ENCODE peak calls at places on chromosomes 7 and 10, in ten cellular contexts. U is HepG2; O is IMR-90; W is psoas muscle; L is heart right ventricle; H is HL-60; G is transverse colon; Y is CD8-positive, alpha-beta T cell; R is left lung; B is A673. V is an unnamed sample.

GRCh38 chr7:18566829-18567228 is 71.3 kb downstream of the HDAC9 start:
- DNase-seq in U (no peak), O (no peak), W (no peak), L (no peak), H (peak), G (peak), Y (no peak), R (no peak), B (no peak), V (no peak)

GRCh38 chr10:76086571-76087260 is 655.3 kb downstream of the LRMDA start:
- DNase-seq in U (peak), O (peak), W (peak), L (no peak), H (peak), G (peak), Y (no peak), R (no peak), B (peak), V (peak)

GRCh38 chr10:72048450-72049124 is 39.8 kb downstream of the SPOCK2 start:
- DNase-seq in U (peak), O (peak), W (peak), L (peak), H (peak), G (peak), Y (peak), R (peak), B (peak), V (peak)

GRCh38 chr7:79977481-79977880 is 157.2 kb upstream of the GNAI1 start:
- DNase-seq in U (no peak), O (no peak), W (no peak), L (no peak), H (no peak), G (no peak), Y (no peak), R (no peak), B (no peak), V (no peak)

GRCh38 chr10:125709553-125710266 is 9.8 kb upstream of the EDRF1 start:
- DNase-seq in U (no peak), O (peak), W (no peak), L (no peak), H (no peak), G (no peak), Y (no peak), R (no peak), B (no peak), V (no peak)

GRCh38 chr10:53102424-53102823 is 329.8 kb upstream of the MBL2 start:
- DNase-seq in U (no peak), O (no peak), W (no peak), L (no peak), H (no peak), G (no peak), Y (no peak), R (no peak), B (no peak), V (no peak)

GRCh38 chr7:158284617-158285382 is 302.8 kb downstream of the PTPRN2 start:
- DNase-seq in U (no peak), O (no peak), W (no peak), L (no peak), H (no peak), G (no peak), Y (no peak), R (no peak), B (no peak), V (no peak)

GRCh38 chr7:6226194-6226799 is 46.1 kb downstream of the CYTH3 start:
- DNase-seq in U (no peak), O (peak), W (no peak), L (no peak), H (no peak), G (no peak), Y (no peak), R (no peak), B (peak), V (no peak)

GRCh38 chr10:59830601-59831259 is 75.6 kb downstream of the CCDC6 start:
- DNase-seq in U (peak), O (peak), W (no peak), L (no peak), H (peak), G (peak), Y (no peak), R (no peak), B (peak), V (no peak)

GRCh38 chr7:148058092-148058491 is 532.5 kb upstream of the C7orf33 start:
- DNase-seq in U (no peak), O (no peak), W (no peak), L (no peak), H (no peak), G (no peak), Y (no peak), R (no peak), B (no peak), V (no peak)

GRCh38 chr10:77832243-77832642 is 94.3 kb downstream of the DLG5 start:
- DNase-seq in U (no peak), O (no peak), W (peak), L (no peak), H (no peak), G (no peak), Y (no peak), R (peak), B (no peak), V (no peak)

GRCh38 chr7:149720372-149721083 is 52.9 kb downstream of the ZNF467 start:
- DNase-seq in U (peak), O (no peak), W (peak), L (peak), H (no peak), G (no peak), Y (no peak), R (no peak), B (no peak), V (peak)

GRCh38 chr10:26439436-26440090 is 1.4 kb downstream of the APBB1IP start:
- DNase-seq in U (no peak), O (no peak), W (no peak), L (no peak), H (no peak), G (no peak), Y (no peak), R (no peak), B (no peak), V (no peak)

GRCh38 chr10:120978589-120979252 is 127.6 kb downstream of the WDR11 start:
- DNase-seq in U (no peak), O (peak), W (no peak), L (no peak), H (no peak), G (no peak), Y (no peak), R (no peak), B (peak), V (no peak)
- H3K4me3 ChIP-seq in U (no peak), O (no peak), W (no peak), L (no peak), H (no peak), G (peak), Y (no peak), R (peak), B (peak), V (no peak)

GRCh38 chr10:29469481-29470354 is 165.1 kb downstream of the SVIL start:
- DNase-seq in U (no peak), O (no peak), W (no peak), L (no peak), H (no peak), G (no peak), Y (no peak), R (no peak), B (no peak), V (no peak)

GRCh38 chr10:29471483-29471859 is 163.3 kb downstream of the SVIL start:
- DNase-seq in U (no peak), O (peak), W (no peak), L (no peak), H (no peak), G (no peak), Y (no peak), R (no peak), B (peak), V (no peak)

GRCh38 chr10:29472268-29473086 is 162.3 kb downstream of the SVIL start:
- DNase-seq in U (no peak), O (no peak), W (no peak), L (no peak), H (no peak), G (no peak), Y (no peak), R (no peak), B (no peak), V (no peak)

GRCh38 chr10:29470843-29471482 is 163.8 kb downstream of the SVIL start:
- DNase-seq in U (no peak), O (no peak), W (no peak), L (no peak), H (no peak), G (no peak), Y (no peak), R (no peak), B (peak), V (no peak)

GRCh38 chr10:29470355-29470705 is 164.4 kb downstream of the SVIL start:
- DNase-seq in U (no peak), O (no peak), W (peak), L (peak), H (peak), G (no peak), Y (no peak), R (no peak), B (peak), V (no peak)
- H3K27ac ChIP-seq in U (no peak), O (no peak), W (peak), L (peak), H (no peak), G (no peak), Y (no peak), R (no peak), B (peak), V (no peak)

DNA sequence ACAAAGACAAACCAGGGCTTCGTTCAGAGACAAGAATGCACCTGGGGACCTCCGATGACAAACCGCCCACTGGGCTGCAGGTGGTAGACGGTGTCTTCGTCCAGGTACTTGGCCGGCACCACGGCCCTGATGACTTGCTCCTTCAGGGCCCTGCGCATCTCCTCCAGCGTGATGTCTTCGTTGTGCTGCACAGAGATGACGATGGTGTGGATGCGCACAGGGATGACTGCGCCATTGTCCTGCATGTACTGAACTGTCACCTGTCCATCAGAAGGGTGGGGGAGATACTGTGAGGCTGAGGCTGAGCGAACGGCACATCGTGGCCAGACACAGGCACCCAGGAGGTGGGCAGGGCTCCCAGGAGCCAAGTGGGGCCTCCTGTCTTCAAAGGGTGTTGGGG is 13.1 kb downstream of the MAT1A start:
- DNase-seq in U (no peak), O (no peak), W (no peak), L (no peak), H (no peak), G (no peak), Y (no peak), R (no peak), B (no peak), V (peak)
- TF ChIP-seq CTCF in U (no peak), O (no peak), W (no peak), L (no peak), H (no peak), G (no peak), Y (no peak), R (no peak), B (no peak), V (no peak)

GRCh38 chr10:58587676-58588075 is 75.0 kb downstream of the BICC1 start:
- DNase-seq in U (no peak), O (no peak), W (no peak), L (no peak), H (no peak), G (no peak), Y (no peak), R (no peak), B (no peak), V (no peak)

GRCh38 chr10:58590152-58590551 is 77.5 kb downstream of the BICC1 start:
- DNase-seq in U (no peak), O (peak), W (no peak), L (no peak), H (no peak), G (no peak), Y (no peak), R (peak), B (peak), V (no peak)

GRCh38 chr10:58588673-58589265 is 76.1 kb downstream of the BICC1 start:
- DNase-seq in U (no peak), O (no peak), W (peak), L (peak), H (peak), G (no peak), Y (no peak), R (no peak), B (no peak), V (peak)

GRCh38 chr10:58593008-58593407 is 80.3 kb downstream of the BICC1 start:
- DNase-seq in U (no peak), O (no peak), W (peak), L (no peak), H (peak), G (no peak), Y (no peak), R (no peak), B (no peak), V (no peak)

DNA sequence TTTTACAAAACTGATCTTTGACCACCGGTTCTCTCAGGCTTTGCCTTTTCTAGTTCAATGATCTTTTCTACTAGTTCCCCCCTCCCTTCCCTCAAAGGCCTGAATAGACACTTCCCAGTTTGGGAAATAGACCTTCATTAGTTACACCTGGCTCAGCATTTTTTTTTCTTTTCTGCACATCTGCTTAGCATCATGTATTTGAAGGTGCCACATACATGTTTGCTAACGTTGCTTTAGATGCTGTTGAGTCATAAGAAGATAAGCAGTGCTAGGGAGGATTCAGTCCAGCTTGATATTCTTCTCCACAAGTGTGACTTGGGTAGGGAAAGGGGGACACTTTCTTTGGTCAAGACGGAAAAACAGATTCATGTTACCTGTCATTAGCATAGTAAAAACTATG is 78.3 kb downstream of the BICC1 start:
- DNase-seq in U (no peak), O (peak), W (no peak), L (no peak), H (no peak), G (no peak), Y (no peak), R (no peak), B (no peak), V (no peak)
- H3K4me3 ChIP-seq in U (no peak), O (no peak), W (no peak), L (no peak), H (no peak), G (no peak), Y (no peak), R (no peak), B (no peak), V (no peak)

DNA sequence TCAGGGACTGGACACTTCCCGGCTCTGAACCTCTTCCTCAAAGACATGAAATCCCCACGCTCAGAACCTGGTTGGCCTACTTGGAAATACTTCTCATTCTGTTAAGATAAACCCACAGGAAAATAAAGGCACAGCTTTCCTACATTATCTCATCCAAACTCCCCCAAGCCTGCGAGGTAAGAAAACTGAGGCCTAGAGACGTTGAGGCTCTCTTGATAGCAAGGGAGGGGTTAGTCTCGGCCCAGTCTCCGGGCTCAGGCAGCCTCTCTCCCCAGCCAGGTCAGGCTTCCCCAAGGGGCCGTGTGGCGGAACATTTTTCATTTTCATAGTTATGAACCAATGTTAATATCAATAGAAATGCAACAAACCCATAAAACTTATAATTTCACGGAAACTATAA is 4.6 kb upstream of the EIF3B start:
- DNase-seq in U (no peak), O (no peak), W (no peak), L (no peak), H (no peak), G (no peak), Y (no peak), R (no peak), B (no peak), V (no peak)
- H3K27ac ChIP-seq in U (no peak), O (no peak), W (no peak), L (no peak), H (no peak), G (no peak), Y (no peak), R (no peak), B (no peak), V (no peak)